ENCODE peak calls at places on chromosomes 11 and 22, in eight cellular contexts. D is astrocyte of the cerebellum; G is memory B cell; U is CD4-positive, alpha-beta T cell; S is stimulated activated CD4-positive, alpha-beta T cell treated with anti-CD3 and anti-CD28 coated beads, Interleukin-4, amount 100 ng/mL, for 24 hours; Q is fibroblast of the conjunctiva; I is activated T-helper 1 cell treated with anti-CD3 and anti-CD28 coated beads, Interleukin-12 subunit alpha, Interleukin-12 subunit beta, Interleukin-2, Interleukin-4 antibody, amounts not matched to agents 30 ng/mL and 10 ng/mL and 1 ng/mL, durations not matched to agents 14 hours and 24 hours and 36 hours; K is H9. V is an unnamed sample.
A peak's percentile ranks its signal among the peaks of the same experiment; 100 is the strongest.

GRCh38 chr11:46918087-46918751 is at the start of gene LRP4:
- DNase-seq in D (no peak), G (no peak), U (peak; percentile 7), S (peak; percentile 22), Q (no peak), I (peak; percentile 16), K (peak; percentile 65), V (no peak)

GRCh38 chr11:106986261-106986660 is 32.0 kb downstream of the GUCY1A2 start:
- DNase-seq in D (no peak), G (no peak), U (no peak), S (no peak), Q (peak; percentile 79), I (no peak), K (no peak), V (peak; percentile 16)

GRCh38 chr22:49533886-49534285 is 293.8 kb downstream of the BRD1 start:
- DNase-seq in D (no peak), G (no peak), U (no peak), S (no peak), Q (no peak), I (no peak), K (no peak), V (no peak)

GRCh38 chr11:75492181-75492820 is 33.4 kb downstream of the GDPD5 start:
- DNase-seq in D (no peak), G (peak; percentile 40), U (peak; percentile 57), S (peak; percentile 59), Q (no peak), I (peak; percentile 49), K (peak; percentile 75), V (peak; percentile 31)

GRCh38 chr11:19769820-19770219 is 57.2 kb downstream of the NAV2 start:
- DNase-seq in D (peak; percentile 84), G (no peak), U (no peak), S (no peak), Q (no peak), I (no peak), K (no peak), V (no peak)

GRCh38 chr22:41557401-41558240 is 3.2 kb upstream of the CSDC2 start:
- DNase-seq in D (no peak), G (no peak), U (no peak), S (peak; percentile 20), Q (peak; percentile 80), I (no peak), K (peak; percentile 58), V (no peak)

GRCh38 chr22:50112151-50113118 is 22.6 kb downstream of the MOV10L1 start:
- DNase-seq in D (no peak), G (no peak), U (no peak), S (no peak), Q (peak; percentile 26), I (no peak), K (no peak), V (no peak)

GRCh38 chr11:123182101-123182500 is 12.9 kb downstream of the CLMP start:
- DNase-seq in D (no peak), G (no peak), U (no peak), S (no peak), Q (no peak), I (no peak), K (no peak), V (no peak)

GRCh38 chr11:75602916-75603315 is 40.9 kb downstream of the SERPINH1 start:
- DNase-seq in D (peak; percentile 28), G (no peak), U (no peak), S (no peak), Q (no peak), I (no peak), K (no peak), V (no peak)

GRCh38 chr11:85052636-85053035 is 574.5 kb downstream of the DLG2 start:
- DNase-seq in D (no peak), G (no peak), U (no peak), S (no peak), Q (no peak), I (no peak), K (no peak), V (no peak)

GRCh38 chr22:39560127-39560526 is 10.4 kb upstream of the CACNA1I start:
- DNase-seq in D (no peak), G (no peak), U (no peak), S (no peak), Q (no peak), I (no peak), K (no peak), V (no peak)

GRCh38 chr22:37909756-37910155 is 3.7 kb downstream of the MICALL1 start:
- DNase-seq in D (no peak), G (no peak), U (no peak), S (no peak), Q (peak; percentile 67), I (no peak), K (no peak), V (no peak)

GRCh38 chr22:24400726-24401596 is 26.4 kb upstream of the ADORA2A start:
- DNase-seq in D (no peak), G (no peak), U (no peak), S (no peak), Q (no peak), I (no peak), K (no peak), V (no peak)

GRCh38 chr11:19345519-19345847 is 104.7 kb upstream of the E2F8 start:
- DNase-seq in D (no peak), G (no peak), U (no peak), S (no peak), Q (no peak), I (no peak), K (peak; percentile 52), V (no peak)

GRCh38 chr22:47284360-47284759 is 521.9 kb downstream of the TBC1D22A start:
- DNase-seq in D (no peak), G (no peak), U (no peak), S (no peak), Q (no peak), I (no peak), K (no peak), V (no peak)

GRCh38 chr11:124983674-124984511 is 29.9 kb downstream of the CCDC15 start:
- DNase-seq in D (no peak), G (no peak), U (no peak), S (no peak), Q (no peak), I (no peak), K (peak; percentile 32), V (no peak)

GRCh38 chr22:38313384-38313955 is 3.8 kb downstream of the CSNK1E start:
- DNase-seq in D (peak; percentile 81), G (no peak), U (no peak), S (no peak), Q (peak; percentile 71), I (no peak), K (no peak), V (peak; percentile 84)

GRCh38 chr11:133815636-133816035 is 29.7 kb downstream of the SPATA19 start:
- DNase-seq in D (no peak), G (no peak), U (no peak), S (no peak), Q (no peak), I (no peak), K (no peak), V (no peak)

GRCh38 chr22:48488611-48489456 is 1338.8 kb downstream of the BRD1 start:
- DNase-seq in D (no peak), G (no peak), U (no peak), S (no peak), Q (no peak), I (no peak), K (peak; percentile 63), V (no peak)

GRCh38 chr11:48058064-48058463 is 77.7 kb downstream of the PTPRJ start:
- DNase-seq in D (no peak), G (no peak), U (no peak), S (no peak), Q (no peak), I (no peak), K (no peak), V (no peak)

GRCh38 chr11:61542024-61542461 is 33.5 kb downstream of the LRRC10B start:
- DNase-seq in D (no peak), G (no peak), U (no peak), S (no peak), Q (no peak), I (no peak), K (peak; percentile 45), V (no peak)

GRCh38 chr11:68146704-68147474 is 25.7 kb upstream of the CHKA start:
- DNase-seq in D (no peak), G (no peak), U (no peak), S (no peak), Q (no peak), I (no peak), K (no peak), V (peak; percentile 74)

GRCh38 chr11:132704796-132705375 is 827.4 kb downstream of the OPCML start:
- DNase-seq in D (no peak), G (no peak), U (no peak), S (no peak), Q (no peak), I (no peak), K (no peak), V (peak; percentile 5)

GRCh38 chr11:62671604-62672528 is at the start of the genes LBHD1 and UQCC3:
- DNase-seq in D (no peak), G (peak; percentile 57), U (peak; percentile 62), S (peak; percentile 88), Q (no peak), I (peak; percentile 75), K (peak; percentile 83), V (peak; percentile 78)

GRCh38 chr11:47236482-47236881 is 12.1 kb downstream of the ACP2 start:
- DNase-seq in D (no peak), G (no peak), U (no peak), S (no peak), Q (no peak), I (no peak), K (no peak), V (no peak)

GRCh38 chr22:30235687-30236170 is 10.8 kb downstream of the LIF start:
- DNase-seq in D (peak; percentile 95), G (no peak), U (no peak), S (no peak), Q (no peak), I (no peak), K (no peak), V (peak; percentile 99)

GRCh38 chr11:128503231-128503991 is 83.9 kb downstream of the ETS1 start:
- DNase-seq in D (no peak), G (no peak), U (no peak), S (peak; percentile 57), Q (peak; percentile 79), I (peak; percentile 38), K (no peak), V (peak; percentile 74)

GRCh38 chr22:40449676-40450035 is 79.3 kb downstream of the SGSM3 start:
- DNase-seq in D (peak; percentile 70), G (no peak), U (no peak), S (no peak), Q (peak; percentile 40), I (no peak), K (no peak), V (no peak)

GRCh38 chr11:117385471-117385870 is 57.8 kb downstream of the CEP164 start:
- DNase-seq in D (no peak), G (no peak), U (no peak), S (no peak), Q (no peak), I (no peak), K (no peak), V (no peak)

GRCh38 chr11:17760102-17761029 is 25.8 kb downstream of the KCNC1 start:
- DNase-seq in D (no peak), G (no peak), U (no peak), S (no peak), Q (peak; percentile 17), I (no peak), K (peak; percentile 92), V (no peak)

GRCh38 chr11:111878385-111878765 is 590 bp downstream of the FDXACB1 start:
- DNase-seq in D (no peak), G (no peak), U (no peak), S (no peak), Q (no peak), I (no peak), K (no peak), V (no peak)

GRCh38 chr11:106234794-106235193 is 157.3 kb downstream of the AASDHPPT start:
- DNase-seq in D (no peak), G (no peak), U (no peak), S (no peak), Q (no peak), I (no peak), K (no peak), V (no peak)

GRCh38 chr11:105670811-105671210 is 60.9 kb downstream of the GRIA4 start:
- DNase-seq in D (no peak), G (no peak), U (no peak), S (no peak), Q (no peak), I (no peak), K (no peak), V (no peak)

GRCh38 chr22:29470159-29470855 is 9.7 kb upstream of the NEFH start:
- DNase-seq in D (no peak), G (peak; percentile 68), U (peak; percentile 65), S (peak; percentile 80), Q (peak; percentile 24), I (peak; percentile 73), K (peak; percentile 92), V (peak; percentile 18)

V was measured in RCC 7860.